ENCODE peak calls at places on chromosome 5, in five cellular contexts. One of them, this sample, is unnamed.

GRCh38 chr5:89991592-89991991 is 418.0 kb downstream of the CETN3 start:
- DNase-seq in GM12878: no peak
- DNase-seq in HepG2: no peak
- DNase-seq in K562: no peak
- DNase-seq in H1: no peak
- DNase-seq in this sample: no peak

GRCh38 chr5:179819296-179820126 is 1.2 kb upstream of the SQSTM1 start:
- DNase-seq in H1: peak; percentile 79
- DNase-seq in K562: peak; percentile 86
- DNase-seq in HepG2: peak; percentile 82
- DNase-seq in GM12878: no peak
- DNase-seq in this sample: no peak

GRCh38 chr5:171386861-171387254 is 791 bp upstream of the NPM1 start:
- DNase-seq in K562: peak; percentile 47
- DNase-seq in HepG2: no peak
- DNase-seq in H1: no peak
- DNase-seq in GM12878: no peak
- DNase-seq in this sample: no peak

GRCh38 chr5:119420173-119420572 is 32.1 kb upstream of the HSD17B4 start:
- DNase-seq in GM12878: no peak
- DNase-seq in K562: no peak
- DNase-seq in H1: no peak
- DNase-seq in HepG2: no peak
- DNase-seq in this sample: no peak

GRCh38 chr5:163564321-163564924 is 59.0 kb downstream of the MAT2B start:
- DNase-seq in HepG2: peak; percentile 50
- DNase-seq in H1: peak; percentile 83
- DNase-seq in GM12878: peak; percentile 30
- DNase-seq in K562: peak; percentile 65
- DNase-seq in this sample: peak; percentile 48

GRCh38 chr5:175707751-175708375 is 50.0 kb downstream of the HRH2 start:
- DNase-seq in GM12878: no peak
- DNase-seq in K562: no peak
- DNase-seq in H1: no peak
- DNase-seq in HepG2: no peak
- DNase-seq in this sample: no peak

GRCh38 chr5:36414869-36415282 is 113.2 kb upstream of the RANBP3L start:
- DNase-seq in GM12878: no peak
- DNase-seq in H1: no peak
- DNase-seq in K562: peak; percentile 58
- DNase-seq in HepG2: peak; percentile 24
- DNase-seq in this sample: peak; percentile 37

GRCh38 chr5:133203317-133204305 is 151.8 kb downstream of the HSPA4 start:
- DNase-seq in K562: no peak
- DNase-seq in H1: no peak
- DNase-seq in HepG2: no peak
- DNase-seq in GM12878: no peak
- DNase-seq in this sample: no peak

GRCh38 chr5:16992444-16992843 is 56.4 kb upstream of the MYO10 start:
- DNase-seq in HepG2: no peak
- DNase-seq in H1: no peak
- DNase-seq in GM12878: no peak
- DNase-seq in K562: no peak
- DNase-seq in this sample: no peak

GRCh38 chr5:156879665-156880285 is 29.7 kb downstream of the PPP1R2B start:
- DNase-seq in HepG2: no peak
- DNase-seq in GM12878: peak; percentile 39
- DNase-seq in H1: no peak
- DNase-seq in K562: no peak
- DNase-seq in this sample: no peak

GRCh38 chr5:108345541-108346171 is 36.2 kb downstream of the FBXL17 start:
- DNase-seq in K562: peak; percentile 55
- DNase-seq in HepG2: peak; percentile 43
- DNase-seq in GM12878: peak; percentile 5
- DNase-seq in H1: no peak
- DNase-seq in this sample: peak; percentile 13

GRCh38 chr5:117624226-117624625 is 1049.6 kb upstream of the SEMA6A start:
- DNase-seq in GM12878: no peak
- DNase-seq in HepG2: no peak
- DNase-seq in H1: no peak
- DNase-seq in K562: no peak
- DNase-seq in this sample: no peak

GRCh38 chr5:137665678-137666077 is 70.2 kb downstream of the KLHL3 start:
- DNase-seq in GM12878: no peak
- DNase-seq in HepG2: no peak
- DNase-seq in K562: no peak
- DNase-seq in H1: no peak
- DNase-seq in this sample: no peak

GRCh38 chr5:128338649-128339048 is 199.4 kb downstream of the FBN2 start:
- DNase-seq in HepG2: no peak
- DNase-seq in K562: no peak
- DNase-seq in H1: no peak
- DNase-seq in GM12878: no peak
- DNase-seq in this sample: no peak

GRCh38 chr5:83911367-83911919 is 190.8 kb upstream of the HAPLN1 start:
- DNase-seq in K562: no peak
- DNase-seq in GM12878: no peak
- DNase-seq in H1: no peak
- DNase-seq in HepG2: no peak
- DNase-seq in this sample: no peak

GRCh38 chr5:169219961-169220360 is 81.0 kb downstream of the SLIT3 start:
- DNase-seq in K562: no peak
- DNase-seq in H1: no peak
- DNase-seq in GM12878: no peak
- DNase-seq in HepG2: no peak
- DNase-seq in this sample: no peak

GRCh38 chr5:172076783-172077244 is 70.4 kb upstream of the FBXW11 start:
- DNase-seq in K562: no peak
- DNase-seq in H1: no peak
- DNase-seq in HepG2: no peak
- DNase-seq in GM12878: no peak
- DNase-seq in this sample: no peak

GRCh38 chr5:33210983-33211382 is 229.8 kb upstream of the TARS1 start:
- DNase-seq in HepG2: no peak
- DNase-seq in K562: no peak
- DNase-seq in H1: no peak
- DNase-seq in GM12878: no peak
- DNase-seq in this sample: no peak

GRCh38 chr5:33206962-33207506 is 233.7 kb upstream of the TARS1 start:
- DNase-seq in H1: no peak
- DNase-seq in GM12878: no peak
- DNase-seq in K562: no peak
- DNase-seq in HepG2: no peak
- DNase-seq in this sample: no peak

GRCh38 chr5:33209252-33209651 is 231.5 kb upstream of the TARS1 start:
- DNase-seq in HepG2: no peak
- DNase-seq in K562: no peak
- DNase-seq in H1: no peak
- DNase-seq in GM12878: no peak
- DNase-seq in this sample: no peak

GRCh38 chr5:33212439-33212838 is 228.3 kb upstream of the TARS1 start:
- DNase-seq in HepG2: no peak
- DNase-seq in GM12878: no peak
- DNase-seq in K562: no peak
- DNase-seq in H1: no peak
- DNase-seq in this sample: no peak

GRCh38 chr5:33212900-33213299 is 227.9 kb upstream of the TARS1 start:
- DNase-seq in GM12878: no peak
- DNase-seq in K562: no peak
- DNase-seq in H1: no peak
- DNase-seq in HepG2: no peak
- DNase-seq in this sample: no peak
- TF ChIP-seq SRF in GM12878: no peak
- TF ChIP-seq SRF in K562: no peak
- TF ChIP-seq SRF in H1: no peak
- TF ChIP-seq SRF in HepG2: no peak
- TF ChIP-seq SRF in this sample: no peak

GRCh38 chr5:103259705-103260355 is 1.3 kb downstream of the MACIR start:
- DNase-seq in GM12878: no peak
- DNase-seq in H1: peak; percentile 63
- DNase-seq in K562: peak; percentile 60
- DNase-seq in HepG2: peak; percentile 19
- DNase-seq in this sample: no peak

GRCh38 chr5:103258957-103259704 is 568 bp downstream of the MACIR start:
- DNase-seq in HepG2: peak; percentile 16
- DNase-seq in H1: peak; percentile 67
- DNase-seq in GM12878: no peak
- DNase-seq in K562: peak; percentile 81
- DNase-seq in this sample: no peak

GRCh38 chr5:103262422-103262871 is 3.9 kb downstream of the MACIR start:
- DNase-seq in K562: peak; percentile 55
- DNase-seq in GM12878: no peak
- DNase-seq in HepG2: no peak
- DNase-seq in H1: no peak
- DNase-seq in this sample: no peak

GRCh38 chr5:103263054-103263453 is 4.5 kb downstream of the MACIR start:
- DNase-seq in GM12878: no peak
- DNase-seq in H1: no peak
- DNase-seq in K562: no peak
- DNase-seq in HepG2: no peak
- DNase-seq in this sample: no peak

GRCh38 chr5:103260951-103261350 is 2.4 kb downstream of the MACIR start:
- DNase-seq in HepG2: no peak
- DNase-seq in K562: no peak
- DNase-seq in GM12878: peak; percentile 53
- DNase-seq in H1: no peak
- DNase-seq in this sample: no peak
- TF ChIP-seq SRF in HepG2: no peak
- TF ChIP-seq SRF in K562: no peak
- TF ChIP-seq SRF in GM12878: no peak
- TF ChIP-seq SRF in H1: no peak
- TF ChIP-seq SRF in this sample: no peak

GRCh38 chr5:153711755-153712154 is 221.3 kb downstream of the GRIA1 start:
- DNase-seq in H1: no peak
- DNase-seq in GM12878: no peak
- DNase-seq in HepG2: no peak
- DNase-seq in K562: no peak
- DNase-seq in this sample: no peak

GRCh38 chr5:153717287-153717686 is 226.8 kb downstream of the GRIA1 start:
- DNase-seq in H1: no peak
- DNase-seq in HepG2: no peak
- DNase-seq in K562: no peak
- DNase-seq in GM12878: no peak
- DNase-seq in this sample: no peak

GRCh38 chr5:153713913-153714312 is 223.4 kb downstream of the GRIA1 start:
- DNase-seq in GM12878: no peak
- DNase-seq in H1: no peak
- DNase-seq in HepG2: no peak
- DNase-seq in K562: no peak
- DNase-seq in this sample: no peak

GRCh38 chr5:153712946-153713345 is 222.5 kb downstream of the GRIA1 start:
- DNase-seq in GM12878: no peak
- DNase-seq in K562: no peak
- DNase-seq in H1: no peak
- DNase-seq in HepG2: no peak
- DNase-seq in this sample: no peak

DNA sequence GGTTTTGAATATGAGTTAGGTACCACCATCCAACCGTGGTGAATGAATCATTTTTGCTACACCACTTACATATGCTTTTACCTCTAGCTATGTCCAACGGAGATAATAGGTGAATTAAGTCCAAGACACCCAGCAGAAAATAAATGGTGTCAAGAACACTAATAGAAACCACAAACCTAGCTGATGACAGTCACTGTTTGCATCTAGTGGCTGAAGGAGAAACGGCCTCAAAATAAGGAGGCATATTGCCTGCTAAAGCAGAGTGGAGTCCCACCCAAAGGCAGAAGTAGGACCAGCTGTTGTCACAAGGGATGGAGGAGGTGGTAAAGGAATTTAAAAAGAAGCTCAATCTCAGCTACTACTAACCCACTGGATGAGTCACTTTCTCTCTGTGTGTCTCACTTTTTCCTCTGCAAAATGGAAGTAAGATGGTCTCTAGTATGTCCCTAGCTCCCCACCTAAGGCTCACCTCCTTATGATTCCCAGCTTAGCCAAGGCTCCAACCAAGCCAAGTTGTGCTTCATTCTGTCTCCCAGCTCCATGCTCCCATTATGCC is 224.3 kb downstream of the GRIA1 start:
- DNase-seq in H1: no peak
- DNase-seq in GM12878: no peak
- DNase-seq in HepG2: no peak
- DNase-seq in K562: no peak
- DNase-seq in this sample: no peak
- TF ChIP-seq SRF in H1: no peak
- TF ChIP-seq SRF in GM12878: no peak
- TF ChIP-seq SRF in HepG2: no peak
- TF ChIP-seq SRF in K562: no peak
- TF ChIP-seq SRF in this sample: no peak

GRCh38 chr5:31847354-31847753 is 208.4 kb downstream of the PDZD2 start:
- DNase-seq in K562: no peak
- DNase-seq in H1: no peak
- DNase-seq in HepG2: no peak
- DNase-seq in GM12878: no peak
- DNase-seq in this sample: no peak
- TF ChIP-seq SRF in K562: no peak
- TF ChIP-seq SRF in H1: no peak
- TF ChIP-seq SRF in HepG2: no peak
- TF ChIP-seq SRF in GM12878: no peak
- TF ChIP-seq SRF in this sample: no peak

GRCh38 chr5:59587489-59588337 is 305.8 kb downstream of the PDE4D start:
- DNase-seq in GM12878: no peak
- DNase-seq in K562: no peak
- DNase-seq in H1: peak; percentile 73
- DNase-seq in HepG2: no peak
- DNase-seq in this sample: no peak
- TF ChIP-seq SRF in GM12878: no peak
- TF ChIP-seq SRF in K562: no peak
- TF ChIP-seq SRF in H1: no peak
- TF ChIP-seq SRF in HepG2: no peak
- TF ChIP-seq SRF in this sample: no peak

GRCh38 chr5:39500656-39501295 is 76.0 kb upstream of the DAB2 start:
- DNase-seq in H1: no peak
- DNase-seq in HepG2: no peak
- DNase-seq in K562: no peak
- DNase-seq in GM12878: no peak
- DNase-seq in this sample: no peak
- TF ChIP-seq SRF in H1: no peak
- TF ChIP-seq SRF in HepG2: no peak
- TF ChIP-seq SRF in K562: no peak
- TF ChIP-seq SRF in GM12878: no peak
- TF ChIP-seq SRF in this sample: no peak

GRCh38 chr5:160846642-160847041 is 5.4 kb downstream of the ATP10B start:
- DNase-seq in HepG2: no peak
- DNase-seq in H1: no peak
- DNase-seq in K562: no peak
- DNase-seq in GM12878: no peak
- DNase-seq in this sample: no peak
- TF ChIP-seq SRF in HepG2: no peak
- TF ChIP-seq SRF in H1: no peak
- TF ChIP-seq SRF in K562: no peak
- TF ChIP-seq SRF in GM12878: no peak
- TF ChIP-seq SRF in this sample: no peak

This sample was measured in HCT116.